ENCODE peak calls at places on chromosomes 6 and 20, in nine cellular contexts. One of them, this sample, is unnamed.

GRCh38 chr6:89258912-89259311 is 41.8 kb upstream of the GABRR1 start:
- DNase-seq in GM13976: peak
- DNase-seq in cardiac muscle cell: no peak
- DNase-seq in nephron progenitor cell: no peak
- DNase-seq in fibroblast of lung: no peak
- DNase-seq in NCI-H1105 treated with DMSO at 0.1 percent for 48 hours: no peak
- DNase-seq in Right ventricle myocardium superior: no peak
- DNase-seq in AG10803: no peak
- DNase-seq in AG08396: no peak
- DNase-seq in this sample: no peak

GRCh38 chr6:132133734-132134490 is 182.7 kb upstream of the CCN2 start:
- DNase-seq in NCI-H1105 treated with DMSO at 0.1 percent for 48 hours: no peak
- DNase-seq in cardiac muscle cell: no peak
- DNase-seq in GM13976: no peak
- DNase-seq in AG10803: peak
- DNase-seq in Right ventricle myocardium superior: no peak
- DNase-seq in AG08396: no peak
- DNase-seq in fibroblast of lung: no peak
- DNase-seq in nephron progenitor cell: no peak
- DNase-seq in this sample: no peak

GRCh38 chr6:22042713-22043112 is 254.1 kb downstream of the PRL start:
- DNase-seq in Right ventricle myocardium superior: peak
- DNase-seq in GM13976: no peak
- DNase-seq in cardiac muscle cell: peak
- DNase-seq in NCI-H1105 treated with DMSO at 0.1 percent for 48 hours: no peak
- DNase-seq in nephron progenitor cell: no peak
- DNase-seq in AG10803: no peak
- DNase-seq in AG08396: no peak
- DNase-seq in fibroblast of lung: no peak
- DNase-seq in this sample: no peak

GRCh38 chr6:45388328-45388727 is 10.6 kb upstream of the SUPT3H start:
- DNase-seq in Right ventricle myocardium superior: no peak
- DNase-seq in NCI-H1105 treated with DMSO at 0.1 percent for 48 hours: no peak
- DNase-seq in fibroblast of lung: peak
- DNase-seq in GM13976: no peak
- DNase-seq in AG08396: peak
- DNase-seq in cardiac muscle cell: peak
- DNase-seq in AG10803: peak
- DNase-seq in nephron progenitor cell: no peak
- DNase-seq in this sample: no peak

GRCh38 chr6:13006578-13007300 is 290.2 kb downstream of the PHACTR1 start:
- DNase-seq in fibroblast of lung: no peak
- DNase-seq in GM13976: no peak
- DNase-seq in AG08396: no peak
- DNase-seq in nephron progenitor cell: no peak
- DNase-seq in Right ventricle myocardium superior: no peak
- DNase-seq in AG10803: peak
- DNase-seq in NCI-H1105 treated with DMSO at 0.1 percent for 48 hours: no peak
- DNase-seq in cardiac muscle cell: peak
- DNase-seq in this sample: no peak

GRCh38 chr6:87848616-87849015 is 146.6 kb upstream of the AKIRIN2 start:
- DNase-seq in Right ventricle myocardium superior: no peak
- DNase-seq in fibroblast of lung: no peak
- DNase-seq in AG08396: no peak
- DNase-seq in AG10803: no peak
- DNase-seq in nephron progenitor cell: no peak
- DNase-seq in cardiac muscle cell: peak
- DNase-seq in GM13976: no peak
- DNase-seq in NCI-H1105 treated with DMSO at 0.1 percent for 48 hours: no peak
- DNase-seq in this sample: no peak

GRCh38 chr6:11653028-11653583 is 115.6 kb downstream of the TMEM170B start:
- DNase-seq in GM13976: peak
- DNase-seq in AG10803: peak
- DNase-seq in NCI-H1105 treated with DMSO at 0.1 percent for 48 hours: no peak
- DNase-seq in Right ventricle myocardium superior: no peak
- DNase-seq in AG08396: peak
- DNase-seq in nephron progenitor cell: no peak
- DNase-seq in cardiac muscle cell: peak
- DNase-seq in fibroblast of lung: peak
- DNase-seq in this sample: no peak

GRCh38 chr6:53544050-53544499 is 826 bp downstream of the GCLC start:
- DNase-seq in fibroblast of lung: no peak
- DNase-seq in cardiac muscle cell: no peak
- DNase-seq in Right ventricle myocardium superior: no peak
- DNase-seq in NCI-H1105 treated with DMSO at 0.1 percent for 48 hours: no peak
- DNase-seq in GM13976: no peak
- DNase-seq in AG10803: no peak
- DNase-seq in AG08396: no peak
- DNase-seq in nephron progenitor cell: no peak
- DNase-seq in this sample: no peak

GRCh38 chr20:47250360-47250759 is 106.1 kb downstream of the ZMYND8 start:
- DNase-seq in Right ventricle myocardium superior: no peak
- DNase-seq in cardiac muscle cell: no peak
- DNase-seq in GM13976: no peak
- DNase-seq in fibroblast of lung: no peak
- DNase-seq in NCI-H1105 treated with DMSO at 0.1 percent for 48 hours: no peak
- DNase-seq in AG08396: no peak
- DNase-seq in AG10803: no peak
- DNase-seq in nephron progenitor cell: no peak
- DNase-seq in this sample: no peak

GRCh38 chr20:21288587-21289370 is 14.4 kb upstream of the XRN2 start:
- DNase-seq in cardiac muscle cell: no peak
- DNase-seq in Right ventricle myocardium superior: no peak
- DNase-seq in nephron progenitor cell: no peak
- DNase-seq in NCI-H1105 treated with DMSO at 0.1 percent for 48 hours: no peak
- DNase-seq in AG10803: no peak
- DNase-seq in fibroblast of lung: no peak
- DNase-seq in GM13976: no peak
- DNase-seq in AG08396: no peak
- DNase-seq in this sample: no peak

GRCh38 chr20:1631309-1632227 is 11.8 kb upstream of the SIRPB1 start:
- DNase-seq in cardiac muscle cell: peak
- DNase-seq in AG08396: no peak
- DNase-seq in nephron progenitor cell: no peak
- DNase-seq in AG10803: peak
- DNase-seq in fibroblast of lung: no peak
- DNase-seq in Right ventricle myocardium superior: no peak
- DNase-seq in NCI-H1105 treated with DMSO at 0.1 percent for 48 hours: no peak
- DNase-seq in GM13976: no peak
- DNase-seq in this sample: no peak

GRCh38 chr6:138987299-138987642 is 782 bp downstream of the REPS1 start:
- DNase-seq in fibroblast of lung: no peak
- DNase-seq in nephron progenitor cell: peak
- DNase-seq in Right ventricle myocardium superior: peak
- DNase-seq in GM13976: no peak
- DNase-seq in AG08396: no peak
- DNase-seq in cardiac muscle cell: no peak
- DNase-seq in AG10803: no peak
- DNase-seq in NCI-H1105 treated with DMSO at 0.1 percent for 48 hours: peak
- DNase-seq in this sample: no peak

GRCh38 chr6:71977860-71978259 is 91.5 kb downstream of the RIMS1 start:
- DNase-seq in NCI-H1105 treated with DMSO at 0.1 percent for 48 hours: peak
- DNase-seq in fibroblast of lung: no peak
- DNase-seq in AG10803: no peak
- DNase-seq in GM13976: no peak
- DNase-seq in nephron progenitor cell: no peak
- DNase-seq in cardiac muscle cell: no peak
- DNase-seq in AG08396: no peak
- DNase-seq in Right ventricle myocardium superior: no peak
- DNase-seq in this sample: no peak

GRCh38 chr6:132798820-132799538 is 542 bp upstream of the SLC18B1 start:
- DNase-seq in NCI-H1105 treated with DMSO at 0.1 percent for 48 hours: peak
- DNase-seq in nephron progenitor cell: peak
- DNase-seq in fibroblast of lung: peak
- DNase-seq in Right ventricle myocardium superior: peak
- DNase-seq in cardiac muscle cell: peak
- DNase-seq in AG10803: peak
- DNase-seq in GM13976: peak
- DNase-seq in AG08396: peak
- DNase-seq in this sample: no peak

GRCh38 chr6:108630050-108630714 is 69.5 kb downstream of the FOXO3 start:
- DNase-seq in cardiac muscle cell: no peak
- DNase-seq in GM13976: no peak
- DNase-seq in NCI-H1105 treated with DMSO at 0.1 percent for 48 hours: no peak
- DNase-seq in Right ventricle myocardium superior: no peak
- DNase-seq in AG08396: no peak
- DNase-seq in AG10803: no peak
- DNase-seq in nephron progenitor cell: no peak
- DNase-seq in fibroblast of lung: no peak
- DNase-seq in this sample: no peak

GRCh38 chr6:20808984-20809383 is 274.7 kb downstream of the CDKAL1 start:
- DNase-seq in nephron progenitor cell: no peak
- DNase-seq in GM13976: no peak
- DNase-seq in fibroblast of lung: peak
- DNase-seq in AG08396: no peak
- DNase-seq in NCI-H1105 treated with DMSO at 0.1 percent for 48 hours: no peak
- DNase-seq in AG10803: peak
- DNase-seq in cardiac muscle cell: no peak
- DNase-seq in Right ventricle myocardium superior: no peak
- DNase-seq in this sample: no peak

GRCh38 chr6:39929039-39929732 is 5.1 kb downstream of the MOCS1 start:
- DNase-seq in AG10803: peak
- DNase-seq in Right ventricle myocardium superior: no peak
- DNase-seq in nephron progenitor cell: no peak
- DNase-seq in fibroblast of lung: no peak
- DNase-seq in cardiac muscle cell: no peak
- DNase-seq in GM13976: no peak
- DNase-seq in NCI-H1105 treated with DMSO at 0.1 percent for 48 hours: no peak
- DNase-seq in AG08396: no peak
- DNase-seq in this sample: no peak

GRCh38 chr6:25263602-25264001 is 15.6 kb upstream of the CARMIL1 start:
- DNase-seq in cardiac muscle cell: peak
- DNase-seq in NCI-H1105 treated with DMSO at 0.1 percent for 48 hours: no peak
- DNase-seq in GM13976: no peak
- DNase-seq in Right ventricle myocardium superior: no peak
- DNase-seq in AG08396: peak
- DNase-seq in AG10803: peak
- DNase-seq in nephron progenitor cell: no peak
- DNase-seq in fibroblast of lung: peak
- DNase-seq in this sample: no peak

GRCh38 chr6:72621243-72622093 is at the start of gene KCNQ5:
- DNase-seq in GM13976: peak
- DNase-seq in NCI-H1105 treated with DMSO at 0.1 percent for 48 hours: no peak
- DNase-seq in cardiac muscle cell: peak
- DNase-seq in Right ventricle myocardium superior: no peak
- DNase-seq in fibroblast of lung: no peak
- DNase-seq in AG08396: peak
- DNase-seq in nephron progenitor cell: peak
- DNase-seq in AG10803: peak
- DNase-seq in this sample: no peak

GRCh38 chr6:160085713-160086505 is 35.7 kb upstream of the SLC22A1 start:
- DNase-seq in GM13976: no peak
- DNase-seq in cardiac muscle cell: no peak
- DNase-seq in AG08396: no peak
- DNase-seq in fibroblast of lung: no peak
- DNase-seq in Right ventricle myocardium superior: no peak
- DNase-seq in AG10803: no peak
- DNase-seq in nephron progenitor cell: no peak
- DNase-seq in NCI-H1105 treated with DMSO at 0.1 percent for 48 hours: no peak
- DNase-seq in this sample: no peak

GRCh38 chr6:37569999-37570776 is 70.5 kb upstream of the CCDC167 start:
- DNase-seq in cardiac muscle cell: no peak
- DNase-seq in NCI-H1105 treated with DMSO at 0.1 percent for 48 hours: no peak
- DNase-seq in fibroblast of lung: no peak
- DNase-seq in nephron progenitor cell: no peak
- DNase-seq in GM13976: no peak
- DNase-seq in Right ventricle myocardium superior: no peak
- DNase-seq in AG08396: no peak
- DNase-seq in AG10803: no peak
- DNase-seq in this sample: no peak

GRCh38 chr20:35002426-35003210 is 47.0 kb downstream of the MYH7B start:
- DNase-seq in fibroblast of lung: no peak
- DNase-seq in Right ventricle myocardium superior: peak
- DNase-seq in NCI-H1105 treated with DMSO at 0.1 percent for 48 hours: no peak
- DNase-seq in GM13976: no peak
- DNase-seq in AG10803: no peak
- DNase-seq in cardiac muscle cell: no peak
- DNase-seq in nephron progenitor cell: no peak
- DNase-seq in AG08396: no peak
- DNase-seq in this sample: no peak

GRCh38 chr6:109229536-109229935 is 134.2 kb downstream of the CEP57L1 start:
- DNase-seq in AG10803: no peak
- DNase-seq in fibroblast of lung: no peak
- DNase-seq in GM13976: no peak
- DNase-seq in AG08396: no peak
- DNase-seq in nephron progenitor cell: no peak
- DNase-seq in Right ventricle myocardium superior: no peak
- DNase-seq in NCI-H1105 treated with DMSO at 0.1 percent for 48 hours: no peak
- DNase-seq in cardiac muscle cell: no peak
- DNase-seq in this sample: no peak

GRCh38 chr20:1664911-1665310 is 7.3 kb upstream of the SIRPG start:
- DNase-seq in AG08396: no peak
- DNase-seq in NCI-H1105 treated with DMSO at 0.1 percent for 48 hours: no peak
- DNase-seq in GM13976: peak
- DNase-seq in cardiac muscle cell: no peak
- DNase-seq in fibroblast of lung: no peak
- DNase-seq in nephron progenitor cell: no peak
- DNase-seq in Right ventricle myocardium superior: no peak
- DNase-seq in AG10803: no peak
- DNase-seq in this sample: no peak

GRCh38 chr6:6685249-6685667 is 96.7 kb downstream of the LY86 start:
- DNase-seq in NCI-H1105 treated with DMSO at 0.1 percent for 48 hours: no peak
- DNase-seq in AG10803: peak
- DNase-seq in GM13976: no peak
- DNase-seq in cardiac muscle cell: no peak
- DNase-seq in Right ventricle myocardium superior: no peak
- DNase-seq in nephron progenitor cell: no peak
- DNase-seq in AG08396: no peak
- DNase-seq in fibroblast of lung: no peak
- DNase-seq in this sample: no peak

GRCh38 chr6:80457044-80457933 is 350.8 kb downstream of the BCKDHB start:
- DNase-seq in AG10803: peak
- DNase-seq in NCI-H1105 treated with DMSO at 0.1 percent for 48 hours: no peak
- DNase-seq in fibroblast of lung: peak
- DNase-seq in AG08396: peak
- DNase-seq in Right ventricle myocardium superior: peak
- DNase-seq in nephron progenitor cell: no peak
- DNase-seq in GM13976: no peak
- DNase-seq in cardiac muscle cell: peak
- DNase-seq in this sample: peak

GRCh38 chr20:63402860-63403220 is 41.7 kb upstream of the CHRNA4 start:
- DNase-seq in NCI-H1105 treated with DMSO at 0.1 percent for 48 hours: no peak
- DNase-seq in AG10803: no peak
- DNase-seq in AG08396: no peak
- DNase-seq in fibroblast of lung: no peak
- DNase-seq in GM13976: no peak
- DNase-seq in cardiac muscle cell: no peak
- DNase-seq in nephron progenitor cell: no peak
- DNase-seq in Right ventricle myocardium superior: no peak
- DNase-seq in this sample: no peak

GRCh38 chr6:89100114-89100513 is 17.8 kb downstream of the SRSF12 start:
- DNase-seq in AG10803: no peak
- DNase-seq in cardiac muscle cell: no peak
- DNase-seq in AG08396: no peak
- DNase-seq in nephron progenitor cell: no peak
- DNase-seq in NCI-H1105 treated with DMSO at 0.1 percent for 48 hours: no peak
- DNase-seq in fibroblast of lung: no peak
- DNase-seq in Right ventricle myocardium superior: no peak
- DNase-seq in GM13976: no peak
- DNase-seq in this sample: no peak

GRCh38 chr20:11689262-11689661 is 228.4 kb upstream of the BTBD3 start:
- DNase-seq in GM13976: no peak
- DNase-seq in NCI-H1105 treated with DMSO at 0.1 percent for 48 hours: no peak
- DNase-seq in Right ventricle myocardium superior: no peak
- DNase-seq in AG08396: no peak
- DNase-seq in fibroblast of lung: no peak
- DNase-seq in cardiac muscle cell: no peak
- DNase-seq in nephron progenitor cell: no peak
- DNase-seq in AG10803: no peak
- DNase-seq in this sample: no peak

GRCh38 chr6:127102299-127102698 is 16.2 kb upstream of the RSPO3 start:
- DNase-seq in fibroblast of lung: peak
- DNase-seq in NCI-H1105 treated with DMSO at 0.1 percent for 48 hours: no peak
- DNase-seq in AG10803: peak
- DNase-seq in Right ventricle myocardium superior: no peak
- DNase-seq in nephron progenitor cell: no peak
- DNase-seq in AG08396: peak
- DNase-seq in GM13976: no peak
- DNase-seq in cardiac muscle cell: peak
- DNase-seq in this sample: no peak

GRCh38 chr6:99491159-99491558 is 24.1 kb downstream of the USP45 start:
- DNase-seq in AG10803: no peak
- DNase-seq in Right ventricle myocardium superior: no peak
- DNase-seq in NCI-H1105 treated with DMSO at 0.1 percent for 48 hours: no peak
- DNase-seq in cardiac muscle cell: no peak
- DNase-seq in nephron progenitor cell: no peak
- DNase-seq in GM13976: no peak
- DNase-seq in AG08396: no peak
- DNase-seq in fibroblast of lung: no peak
- DNase-seq in this sample: no peak

This sample was measured in thoracic aorta.